ENCODE peak calls at places on chromosomes 3 and 15, in four cellular contexts. J is HCT116, O is GM12878, R is uterus. U is an unnamed sample.

GRCh38 chr3:185402561-185402960 is 39.6 kb downstream of the MAP3K13 start:
- DNase-seq in R (no peak), O (no peak), J (no peak), U (no peak)

GRCh38 chr3:42749753-42750231 is 23.3 kb downstream of the CCDC13 start:
- DNase-seq in O (no peak), R (no peak), J (no peak), U (no peak)

GRCh38 chr3:195451373-195452000 is 8.7 kb upstream of the ACAP2 start:
- DNase-seq in O (no peak), R (no peak), J (no peak), U (no peak)

GRCh38 chr3:154229217-154229590 is 95.1 kb downstream of the DHX36 start:
- DNase-seq in O (no peak), R (no peak), J (no peak), U (no peak)

GRCh38 chr3:13022348-13023250 is 50.6 kb downstream of the IQSEC1 start:
- DNase-seq in R (peak), J (no peak), O (no peak), U (peak)

GRCh38 chr3:128052831-128053419 is 688 bp downstream of the SEC61A1 start:
- DNase-seq in R (no peak), O (no peak), J (no peak), U (no peak)

GRCh38 chr3:73332558-73332957 is 271.1 kb downstream of the EBLN2 start:
- DNase-seq in O (no peak), R (no peak), J (no peak), U (no peak)

GRCh38 chr3:111498022-111498421 is 44.0 kb upstream of the CD96 start:
- DNase-seq in O (no peak), J (no peak), R (no peak), U (no peak)

GRCh38 chr15:82848201-82848993 is 39.0 kb downstream of the WHAMM start:
- DNase-seq in O (no peak), J (no peak), R (no peak), U (no peak)

GRCh38 chr3:54831091-54831490 is 96.8 kb downstream of the LRTM1 start:
- DNase-seq in J (no peak), O (no peak), R (no peak), U (no peak)

GRCh38 chr3:163384383-163384782 is 1693.9 kb downstream of the SI start:
- DNase-seq in R (no peak), J (no peak), O (no peak), U (no peak)

GRCh38 chr3:23085256-23085655 is 117.9 kb upstream of the UBE2E2 start:
- DNase-seq in O (no peak), R (no peak), J (no peak), U (no peak)

GRCh38 chr3:134353831-134354611 is 20.2 kb downstream of the AMOTL2 start:
- DNase-seq in J (no peak), O (no peak), R (no peak), U (no peak)

GRCh38 chr15:96992817-96993216 is 662.3 kb downstream of the NR2F2 start:
- DNase-seq in O (no peak), J (no peak), R (no peak), U (no peak)

GRCh38 chr3:184690236-184690883 is 21.5 kb downstream of the MAGEF1 start:
- DNase-seq in R (no peak), J (no peak), O (no peak), U (no peak)

GRCh38 chr3:123025642-123026521 is 1.7 kb downstream of the SEMA5B start:
- DNase-seq in J (no peak), O (no peak), R (no peak), U (peak)

GRCh38 chr15:56176996-56177395 is 66.7 kb downstream of the RFX7 start:
- DNase-seq in O (no peak), R (no peak), J (peak), U (no peak)

GRCh38 chr15:28885289-28885629 is 515 bp upstream of the APBA2 start:
- DNase-seq in O (no peak), J (no peak), R (no peak), U (no peak)

GRCh38 chr15:72013703-72014102 is 104.2 kb downstream of the MYO9A start:
- DNase-seq in J (no peak), R (no peak), O (no peak), U (no peak)

GRCh38 chr3:101574388-101575156 is 592 bp downstream of the PCNP start:
- DNase-seq in R (peak), J (no peak), O (peak), U (peak)

GRCh38 chr15:45635191-45635638 is 386 bp downstream of the SQOR start:
- DNase-seq in J (no peak), R (peak), O (no peak), U (peak)

GRCh38 chr3:110307065-110307809 is 764.4 kb upstream of the NECTIN3 start:
- DNase-seq in R (no peak), O (no peak), J (no peak), U (no peak)

GRCh38 chr3:49462222-49462621 is 7.8 kb upstream of the DAG1 start:
- DNase-seq in R (no peak), J (no peak), O (no peak), U (no peak)

GRCh38 chr15:86231864-86232801 is 152.5 kb downstream of the AGBL1 start:
- DNase-seq in J (no peak), O (no peak), R (no peak), U (no peak)

GRCh38 chr15:47820047-47820779 is 102.9 kb downstream of the SEMA6D start:
- DNase-seq in O (no peak), J (no peak), R (no peak), U (peak)

GRCh38 chr3:122092460-122093165 is 37.5 kb downstream of the CD86 start:
- DNase-seq in R (no peak), J (peak), O (no peak), U (no peak)

GRCh38 chr3:38099518-38099917 is 37.4 kb downstream of the ACAA1 start:
- DNase-seq in J (no peak), R (no peak), O (no peak), U (no peak)

GRCh38 chr3:15646924-15647511 is 45.5 kb downstream of the BTD start:
- DNase-seq in J (peak), O (no peak), R (peak), U (peak)

GRCh38 chr3:117518385-117518784 is 808.8 kb downstream of the TUSC7 start:
- DNase-seq in O (no peak), J (no peak), R (no peak), U (no peak)

GRCh38 chr15:33194237-33194636 is 277 bp downstream of the FMN1 start:
- DNase-seq in R (no peak), J (no peak), O (no peak), U (no peak)

GRCh38 chr3:145902166-145902565 is 258.8 kb downstream of the PLOD2 start:
- DNase-seq in O (no peak), J (no peak), R (no peak), U (no peak)

GRCh38 chr15:22839046-22839705 is 710 bp downstream of the NIPA2 start:
- DNase-seq in R (no peak), O (no peak), J (no peak), U (no peak)

GRCh38 chr3:38574411-38575278 is 74.8 kb downstream of the SCN5A start:
- DNase-seq in J (no peak), R (no peak), O (no peak), U (no peak)

GRCh38 chr3:86774082-86774691 is 216.8 kb downstream of the VGLL3 start:
- DNase-seq in R (no peak), J (no peak), O (no peak), U (no peak)

GRCh38 chr3:13389378-13389777 is 30.7 kb downstream of the NUP210 start:
- DNase-seq in O (no peak), J (no peak), R (no peak), U (no peak)

GRCh38 chr3:194141415-194142155 is 5.6 kb downstream of the HES1 start:
- DNase-seq in J (peak), O (no peak), R (peak), U (peak)

GRCh38 chr3:146390967-146391366 is 78.4 kb downstream of the PLSCR2 start:
- DNase-seq in O (no peak), R (peak), J (no peak), U (peak)

GRCh38 chr3:64916937-64917336 is 229.1 kb upstream of the ADAMTS9 start:
- DNase-seq in J (no peak), R (no peak), O (no peak), U (no peak)
- H3K4me3 ChIP-seq in J (no peak), R (no peak), O (no peak), U (no peak)

GRCh38 chr3:78976200-78976599 is 791.6 kb downstream of the ROBO1 start:
- DNase-seq in J (no peak), O (no peak), R (no peak), U (no peak)

GRCh38 chr3:78979083-78979482 is 788.7 kb downstream of the ROBO1 start:
- DNase-seq in J (no peak), R (no peak), O (no peak), U (no peak)

GRCh38 chr3:78974181-78974770 is 793.5 kb downstream of the ROBO1 start:
- DNase-seq in J (no peak), R (no peak), O (no peak), U (no peak)

GRCh38 chr3:78977073-78977472 is 790.7 kb downstream of the ROBO1 start:
- DNase-seq in J (no peak), R (no peak), O (no peak), U (no peak)

DNA sequence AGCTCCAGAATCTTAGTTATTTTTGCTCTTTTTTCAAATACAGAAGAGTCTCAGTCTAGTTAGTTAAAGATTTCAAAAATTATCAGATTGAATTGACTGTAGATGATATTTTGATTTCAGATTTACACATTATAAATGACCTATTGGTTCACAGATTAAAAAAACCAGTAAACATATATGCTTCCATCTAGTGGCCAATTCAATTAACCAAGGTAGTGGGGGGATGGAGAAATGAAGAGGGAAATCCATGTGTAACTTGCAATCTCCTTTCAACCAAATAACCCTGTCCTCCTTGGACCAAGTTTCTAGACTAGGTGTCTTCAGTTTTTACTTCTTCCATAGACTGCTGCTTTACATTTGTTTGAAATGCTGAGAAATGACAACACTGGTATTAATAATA is 789.8 kb downstream of the ROBO1 start:
- DNase-seq in O (no peak), R (no peak), J (no peak), U (no peak)
- TF ChIP-seq CTCF in O (peak), R (no peak), J (no peak), U (no peak)

GRCh38 chr3:170697131-170697530 is 111.3 kb upstream of the SLC7A14 start:
- DNase-seq in J (no peak), R (no peak), O (no peak), U (no peak)
- TF ChIP-seq POLR2A in J (no peak), R (no peak), O (no peak), U (no peak)

GRCh38 chr15:39472661-39473657 is 107.9 kb upstream of the THBS1 start:
- DNase-seq in J (no peak), O (no peak), R (peak), U (peak)
- H3K4me3 ChIP-seq in J (no peak), O (no peak), R (no peak), U (no peak)

GRCh38 chr15:91522609-91523332 is 330.7 kb upstream of the SLCO3A1 start:
- DNase-seq in R (no peak), J (no peak), O (no peak), U (no peak)
- TF ChIP-seq CTCF in R (no peak), J (no peak), O (no peak), U (no peak)

DNA sequence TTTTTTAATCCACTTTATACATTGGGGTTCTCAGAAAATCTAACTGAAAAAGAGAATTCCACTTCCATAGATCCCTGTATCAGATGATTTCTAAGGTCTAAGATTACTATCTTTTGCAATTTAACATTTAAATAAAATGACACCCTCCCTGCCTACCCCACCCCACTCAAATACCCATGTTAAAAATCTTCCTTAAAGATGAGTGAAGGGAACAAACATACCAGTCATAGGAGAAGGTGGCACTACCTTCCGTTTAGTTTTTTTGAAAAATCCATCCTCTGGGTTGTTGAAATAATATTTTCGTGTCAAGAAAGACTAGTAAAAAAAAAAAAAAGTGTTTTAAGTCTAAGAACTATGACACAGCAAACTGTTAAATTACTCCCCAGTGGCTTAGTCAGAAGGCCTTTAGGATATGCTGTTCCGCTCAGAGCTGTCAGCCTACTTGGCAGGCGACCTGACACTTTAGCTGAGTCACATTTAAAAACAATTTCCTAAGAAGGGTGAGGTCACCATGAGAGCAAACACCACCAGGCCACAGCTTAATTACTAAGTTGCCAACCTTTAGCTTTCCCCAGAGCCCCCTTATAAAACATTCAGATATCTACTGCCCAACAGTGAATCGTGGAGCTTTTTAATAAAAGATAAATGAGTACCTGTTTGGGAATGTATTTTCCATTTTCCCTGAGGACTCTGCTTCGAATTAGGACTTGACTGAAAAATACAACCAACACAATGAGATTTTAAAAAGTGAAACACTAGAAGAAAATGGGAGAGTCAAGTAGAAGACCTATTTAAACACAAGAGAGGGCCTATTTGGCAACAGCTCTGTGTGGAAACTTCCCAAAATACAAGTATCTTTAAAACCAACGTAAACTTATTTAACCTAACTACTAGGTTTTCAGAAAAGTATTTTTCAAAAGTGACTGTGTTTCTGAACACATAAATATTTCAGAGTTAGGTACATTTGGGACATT is 9.6 kb downstream of the EMC3 start:
- DNase-seq in J (peak), R (peak), O (no peak), U (no peak)
- TF ChIP-seq POLR2A in J (no peak), R (no peak), O (no peak), U (no peak)

U was measured in ovary.